ENCODE peak calls at places on chromosomes 2 and 18, in six cellular contexts. G is astrocyte; D is GM23248; R is IMR-90; T is adrenal gland; B is CD8-positive, alpha-beta memory T cell. F is an unnamed sample.

GRCh38 chr18:61001138-61001537 is 332.1 kb upstream of the CDH20 start:
- DNase-seq in D (peak; percentile 28), T (no peak), G (no peak), R (no peak), B (no peak), F (no peak)

GRCh38 chr18:13218376-13219011 is at the start of gene LDLRAD4:
- DNase-seq in B (no peak), D (peak; percentile 27), G (no peak), R (no peak), T (peak; percentile 63), F (peak; percentile 74)

GRCh38 chr2:232260075-232260474 is 118.5 kb upstream of the ALPP start:
- DNase-seq in R (peak; percentile 93), B (no peak), G (peak; percentile 92), D (peak; percentile 91), T (peak; percentile 21), F (peak; percentile 28)

GRCh38 chr18:4264347-4264791 is 190.7 kb downstream of the DLGAP1 start:
- DNase-seq in B (no peak), R (no peak), D (no peak), T (peak; percentile 21), G (no peak), F (no peak)

GRCh38 chr2:165406053-165406628 is 63.4 kb upstream of the CSRNP3 start:
- DNase-seq in G (peak; percentile 24), B (no peak), T (no peak), D (peak; percentile 10), R (no peak), F (no peak)

GRCh38 chr18:69839989-69840388 is 107.7 kb downstream of the CD226 start:
- DNase-seq in T (no peak), B (no peak), R (no peak), D (no peak), G (no peak), F (no peak)

GRCh38 chr18:51617572-51618260 is 420.2 kb upstream of the MEX3C start:
- DNase-seq in B (no peak), D (no peak), T (no peak), R (no peak), G (no peak), F (no peak)

GRCh38 chr18:52903858-52904257 is 563.9 kb downstream of the DCC start:
- DNase-seq in G (no peak), D (peak; percentile 2), B (no peak), T (peak; percentile 22), R (no peak), F (peak; percentile 77)

GRCh38 chr2:15425707-15426106 is 135.4 kb downstream of the NBAS start:
- DNase-seq in T (no peak), D (no peak), G (no peak), B (no peak), R (no peak), F (no peak)

GRCh38 chr18:5669585-5669984 is 125.8 kb upstream of the EPB41L3 start:
- DNase-seq in T (no peak), R (no peak), B (no peak), D (no peak), G (no peak), F (no peak)

GRCh38 chr2:46135936-46136335 is 161.3 kb upstream of the EPAS1 start:
- DNase-seq in T (peak; percentile 32), R (peak; percentile 64), B (no peak), G (peak; percentile 91), D (peak; percentile 6), F (peak; percentile 40)

GRCh38 chr2:13858626-13859025 is 773.9 kb upstream of the LRATD1 start:
- DNase-seq in T (no peak), B (no peak), D (peak; percentile 86), G (peak; percentile 49), R (peak; percentile 0), F (no peak)

GRCh38 chr2:72148391-72148974 is 821 bp upstream of the CYP26B1 start:
- DNase-seq in R (no peak), T (no peak), B (no peak), G (no peak), D (peak; percentile 52), F (peak; percentile 38)

GRCh38 chr2:213763358-213763757 is 479.1 kb downstream of the SPAG16 start:
- DNase-seq in B (no peak), D (no peak), G (no peak), T (no peak), R (no peak), F (no peak)

GRCh38 chr2:71070294-71071025 is 2.0 kb downstream of the NAGK start:
- DNase-seq in R (peak; percentile 37), B (no peak), G (no peak), D (peak; percentile 75), T (no peak), F (peak; percentile 47)

GRCh38 chr2:208939852-208940251 is 484.0 kb upstream of the MAP2 start:
- DNase-seq in D (no peak), T (no peak), B (no peak), R (no peak), G (no peak), F (no peak)

GRCh38 chr2:64922482-64923384 is 66.5 kb upstream of the SLC1A4 start:
- DNase-seq in G (no peak), R (no peak), T (peak; percentile 29), D (no peak), B (no peak), F (no peak)

GRCh38 chr2:74849228-74849892 is 15.4 kb downstream of the HK2 start:
- DNase-seq in G (no peak), D (peak; percentile 19), R (peak; percentile 33), B (peak; percentile 60), T (no peak), F (no peak)

GRCh38 chr18:13516855-13517254 is 209.5 kb downstream of the FAM210A start:
- DNase-seq in G (no peak), T (no peak), B (no peak), R (no peak), D (no peak), F (no peak)

GRCh38 chr18:36153203-36153602 is 23.5 kb downstream of the ELP2 start:
- DNase-seq in G (peak; percentile 99), B (no peak), T (no peak), R (peak; percentile 97), D (peak; percentile 57), F (peak; percentile 87)

GRCh38 chr2:2769481-2770431 is 438.7 kb upstream of the MYT1L start:
- DNase-seq in G (no peak), R (no peak), T (peak; percentile 28), B (peak; percentile 18), D (no peak), F (peak; percentile 22)

GRCh38 chr2:64399521-64399920 is 54.4 kb upstream of the LGALSL start:
- DNase-seq in B (no peak), D (no peak), R (no peak), G (no peak), T (no peak), F (no peak)

GRCh38 chr2:171434671-171434980 is 600 bp downstream of the DCAF17 start:
- DNase-seq in B (no peak), D (no peak), T (no peak), G (no peak), R (no peak), F (no peak)

GRCh38 chr2:224157655-224158054 is 118.6 kb upstream of the SERPINE2 start:
- DNase-seq in D (no peak), T (no peak), B (no peak), G (no peak), R (no peak), F (no peak)

GRCh38 chr18:77063256-77063655 is 69.3 kb downstream of the MBP start:
- DNase-seq in R (peak; percentile 67), D (no peak), B (peak; percentile 85), T (no peak), G (peak; percentile 76), F (no peak)

GRCh38 chr18:77061946-77062517 is 70.6 kb downstream of the MBP start:
- DNase-seq in D (no peak), T (no peak), G (no peak), R (no peak), B (no peak), F (no peak)

GRCh38 chr18:77062518-77063003 is 70.0 kb downstream of the MBP start:
- DNase-seq in T (no peak), G (peak; percentile 97), B (peak; percentile 86), R (peak; percentile 48), D (no peak), F (peak; percentile 95)

GRCh38 chr18:77059294-77059916 is 73.2 kb downstream of the MBP start:
- DNase-seq in T (no peak), R (peak; percentile 76), B (no peak), G (no peak), D (peak; percentile 78), F (peak; percentile 83)

GRCh38 chr18:77061291-77061945 is 71.2 kb downstream of the MBP start:
- DNase-seq in G (no peak), T (no peak), B (no peak), R (peak; percentile 84), D (no peak), F (no peak)
- H3K4me3 ChIP-seq in G (no peak overlapping the region), T (no peak overlapping the region), B (peak overlapping the region; percentile 41), R (no peak overlapping the region), D (no peak overlapping the region), F (no peak overlapping the region)

GRCh38 chr2:30238143-30238800 is 6.9 kb downstream of the LBH start:
- DNase-seq in D (no peak), T (no peak), R (no peak), G (no peak), B (peak; percentile 31), F (no peak)
- H3K27ac ChIP-seq in D (peak overlapping the region; percentile 71), T (no peak overlapping the region), R (peak overlapping the region; percentile 71), G (no peak overlapping the region), B (no peak overlapping the region), F (peak overlapping the region; percentile 37)

DNA sequence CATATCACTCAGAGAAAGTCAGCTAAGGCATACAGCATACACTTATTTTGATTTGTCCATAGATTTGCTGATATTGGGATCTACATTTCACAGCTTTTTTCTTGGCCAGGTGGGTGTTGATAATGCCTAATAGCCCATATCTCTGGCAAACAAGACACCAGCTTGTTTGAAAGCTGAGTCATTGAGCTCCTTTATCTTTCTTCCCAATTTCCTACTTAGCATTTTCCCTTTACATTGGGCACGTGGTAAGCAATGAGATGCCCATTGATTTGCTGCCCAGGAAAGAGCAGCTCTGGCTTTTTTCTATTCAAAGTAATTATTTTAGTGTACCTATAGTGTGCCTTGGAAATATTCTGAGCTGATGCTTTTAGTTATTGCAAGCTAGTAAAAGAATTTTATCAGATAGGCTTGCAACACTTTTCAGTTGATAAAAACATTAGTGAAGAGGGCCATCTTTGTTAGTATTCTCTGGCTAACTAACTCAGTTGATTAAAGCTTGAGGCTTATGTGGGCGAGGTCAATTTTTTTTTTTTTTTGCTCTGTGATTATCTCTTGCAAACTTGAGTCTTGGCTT is 79.6 kb downstream of the OSBPL6 start:
- DNase-seq in G (no peak), D (no peak), B (no peak), T (no peak), R (no peak), F (no peak)
- H3K4me1 ChIP-seq in G (peaks cover 17% of the 10 kb centered on the region), D (peaks cover 27% of the 10 kb centered on the region), B (no peaks in the 10 kb centered on the region), T (no peaks in the 10 kb centered on the region), R (no peaks in the 10 kb centered on the region), F (peaks cover 3% of the 10 kb centered on the region)

GRCh38 chr2:9879455-9880194 is 36.4 kb downstream of the TAF1B start:
- DNase-seq in G (no peak), R (no peak), B (no peak), D (no peak), T (no peak), F (no peak)

GRCh38 chr2:9877726-9878125 is 34.5 kb downstream of the TAF1B start:
- DNase-seq in B (no peak), G (no peak), R (no peak), D (no peak), T (no peak), F (no peak)

GRCh38 chr2:9873337-9873736 is 30.1 kb downstream of the TAF1B start:
- DNase-seq in D (no peak), R (no peak), T (no peak), G (no peak), B (no peak), F (no peak)

GRCh38 chr2:9877026-9877425 is 33.8 kb downstream of the TAF1B start:
- DNase-seq in B (no peak), R (no peak), G (no peak), T (no peak), D (no peak), F (no peak)
- H3K4me3 ChIP-seq in B (no peak overlapping the region), R (no peak overlapping the region), G (no peak overlapping the region), T (no peak overlapping the region), D (no peak overlapping the region), F (no peak overlapping the region)

F was measured in cardiac muscle cell.